ENCODE peak calls at places on chromosomes 1 and 21, in five cellular contexts. N is T-helper 17 cell; J is activated CD4-positive, alpha-beta T cell treated with anti-CD3 and anti-CD28 coated beads, Interleukin-2, amount 50 U/mL, for 24 hours; S is IMR-90; C is GM03348. M is an unnamed sample.

GRCh38 chr1:209743145-209743482 is 12.7 kb upstream of the TRAF3IP3 start:
- DNase-seq in N (no peak), J (no peak), S (peak), C (peak), M (peak)

GRCh38 chr1:47681735-47682134 is 243.9 kb downstream of the FOXD2 start:
- DNase-seq in N (no peak), J (no peak), S (no peak), C (no peak), M (no peak)

GRCh38 chr1:81710858-81711257 is 89.9 kb upstream of the ADGRL2 start:
- DNase-seq in N (no peak), J (no peak), S (no peak), C (no peak), M (no peak)

GRCh38 chr1:215824245-215824644 is 257.1 kb downstream of the KCTD3 start:
- DNase-seq in N (no peak), J (no peak), S (peak), C (peak), M (no peak)

GRCh38 chr1:235679005-235679404 is 29.4 kb upstream of the GNG4 start:
- DNase-seq in N (no peak), J (no peak), S (no peak), C (no peak), M (no peak)

GRCh38 chr1:162036156-162036555 is 12.5 kb upstream of the OLFML2B start:
- DNase-seq in N (no peak), J (no peak), S (no peak), C (peak), M (peak)

GRCh38 chr1:156705918-156706646 is 699 bp upstream of the CRABP2 start:
- DNase-seq in N (peak), J (peak), S (peak), C (peak), M (no peak)

GRCh38 chr1:217562229-217562878 is 68.5 kb downstream of the GPATCH2 start:
- DNase-seq in N (no peak), J (no peak), S (peak), C (peak), M (peak)

GRCh38 chr1:39153684-39154083 is 50.8 kb upstream of the MACF1 start:
- DNase-seq in N (no peak), J (no peak), S (no peak), C (no peak), M (no peak)

GRCh38 chr1:180632326-180633088 is 685 bp downstream of the XPR1 start:
- DNase-seq in N (peak), J (no peak), S (no peak), C (peak), M (no peak)

GRCh38 chr1:84272401-84272800 is 29.1 kb upstream of the SAMD13 start:
- DNase-seq in N (no peak), J (no peak), S (no peak), C (no peak), M (no peak)

GRCh38 chr1:33094971-33095604 is 14.1 kb downstream of the AZIN2 start:
- DNase-seq in N (no peak), J (no peak), S (peak), C (peak), M (peak)

GRCh38 chr1:243267346-243268283 is 11.8 kb downstream of the SDCCAG8 start:
- DNase-seq in N (no peak), J (no peak), S (no peak), C (no peak), M (no peak)

GRCh38 chr1:23618586-23619083 is 59.3 kb upstream of the ID3 start:
- DNase-seq in N (no peak), J (no peak), S (no peak), C (no peak), M (no peak)

GRCh38 chr1:92315766-92316413 is 17.0 kb downstream of the RPAP2 start:
- DNase-seq in N (no peak), J (no peak), S (no peak), C (no peak), M (no peak)

GRCh38 chr1:41045740-41046139 is 24.2 kb upstream of the SLFNL1 start:
- DNase-seq in N (no peak), J (no peak), S (peak), C (peak), M (peak)

GRCh38 chr1:33364578-33364945 is 43.7 kb upstream of the A3GALT2 start:
- DNase-seq in N (no peak), J (no peak), S (no peak), C (no peak), M (no peak)

GRCh38 chr1:3690282-3691065 is 38.2 kb downstream of the TP73 start:
- DNase-seq in N (no peak), J (no peak), S (no peak), C (no peak), M (no peak)

GRCh38 chr1:175191654-175192053 is 922 bp downstream of the KIAA0040 start:
- DNase-seq in N (no peak), J (no peak), S (no peak), C (peak), M (no peak)

GRCh38 chr1:226912587-226913176 is 27.4 kb upstream of the COQ8A start:
- DNase-seq in N (no peak), J (peak), S (peak), C (peak), M (no peak)

GRCh38 chr21:45651921-45652320 is 8.4 kb downstream of the PCBP3 start:
- DNase-seq in N (no peak), J (no peak), S (no peak), C (no peak), M (no peak)

GRCh38 chr1:112114540-112114939 is 125.1 kb upstream of the KCND3 start:
- DNase-seq in N (no peak), J (no peak), S (no peak), C (no peak), M (no peak)

GRCh38 chr1:10966233-10966632 is 46.2 kb upstream of the TARDBP start:
- DNase-seq in N (no peak), J (no peak), S (no peak), C (no peak), M (no peak)

GRCh38 chr1:213374369-213374768 is 323.3 kb downstream of the RPS6KC1 start:
- DNase-seq in N (no peak), J (peak), S (peak), C (peak), M (peak)

GRCh38 chr1:10193340-10193739 is 17.0 kb upstream of the KIF1B start:
- DNase-seq in N (no peak), J (no peak), S (no peak), C (no peak), M (no peak)

GRCh38 chr1:164587617-164588367 is 28.8 kb downstream of the PBX1 start:
- DNase-seq in N (no peak), J (no peak), S (no peak), C (no peak), M (no peak)

GRCh38 chr1:221709854-221710253 is 32.0 kb downstream of the DUSP10 start:
- DNase-seq in N (no peak), J (no peak), S (no peak), C (no peak), M (no peak)

GRCh38 chr1:95118019-95118499 is 904 bp downstream of the TLCD4 start:
- DNase-seq in N (no peak), J (no peak), S (no peak), C (no peak), M (no peak)

GRCh38 chr1:15153184-15153841 is at the start of gene TMEM51:
- DNase-seq in N (no peak), J (no peak), S (peak), C (peak), M (peak)

GRCh38 chr1:1941211-1941841 is 22.2 kb upstream of the TMEM52 start:
- DNase-seq in N (no peak), J (no peak), S (no peak), C (no peak), M (no peak)

GRCh38 chr21:33211305-33211704 is 18.4 kb upstream of the IFNAR2 start:
- DNase-seq in N (no peak), J (no peak), S (no peak), C (no peak), M (no peak)

GRCh38 chr1:151199860-151200581 is 1.7 kb downstream of the PIP5K1A start:
- DNase-seq in N (no peak), J (no peak), S (peak), C (peak), M (peak)

GRCh38 chr1:200372095-200372884 is 37.5 kb downstream of the ZNF281 start:
- DNase-seq in N (no peak), J (no peak), S (peak), C (peak), M (peak)

GRCh38 chr1:161427733-161428516 is 60.2 kb upstream of the CFAP126 start:
- DNase-seq in N (no peak), J (no peak), S (peak), C (peak), M (peak)

GRCh38 chr1:30034627-30035521 is 688.5 kb downstream of the MATN1 start:
- DNase-seq in N (no peak), J (no peak), S (peak), C (peak), M (peak)

M was measured in astrocyte.